ENCODE peak calls at places on chromosomes 13 and 19, in four cellular contexts. W is HepG2, R is K562, I is GM12878. C is an unnamed sample.

GRCh38 chr13:51844862-51845573 is at the start of gene TMEM272:
- DNase-seq in W (peak), R (peak), I (no peak), C (no peak)

GRCh38 chr19:32287811-32288227 is 57.6 kb upstream of the ZNF507 start:
- DNase-seq in W (peak), R (peak), I (no peak), C (peak)

GRCh38 chr13:42279080-42279479 is 7.1 kb downstream of the AKAP11 start:
- DNase-seq in W (no peak), R (no peak), I (no peak), C (no peak)

GRCh38 chr13:96199315-96199714 is 109.4 kb downstream of the HS6ST3 start:
- DNase-seq in W (no peak), R (no peak), I (no peak), C (no peak)

GRCh38 chr13:94617389-94618000 is 15.8 kb downstream of the GPR180 start:
- DNase-seq in W (peak), R (peak), I (no peak), C (no peak)

GRCh38 chr13:65784088-65784816 is 1445.9 kb downstream of the PCDH9 start:
- DNase-seq in W (no peak), R (no peak), I (no peak), C (no peak)

GRCh38 chr19:56272448-56272847 is at the start of gene EDDM13:
- DNase-seq in W (no peak), R (no peak), I (no peak), C (no peak)

GRCh38 chr13:48412881-48413351 is at the start of gene LPAR6:
- DNase-seq in W (peak), R (no peak), I (no peak), C (no peak)

GRCh38 chr13:98890920-98891319 is 86.9 kb downstream of the DOCK9 start:
- DNase-seq in W (no peak), R (no peak), I (no peak), C (no peak)

GRCh38 chr13:44196186-44196751 is 177.4 kb upstream of the SERP2 start:
- DNase-seq in W (no peak), R (no peak), I (no peak), C (no peak)

GRCh38 chr13:42832341-42833153 is 51.2 kb downstream of the FAM216B start:
- DNase-seq in W (peak), R (no peak), I (no peak), C (no peak)

GRCh38 chr19:13835791-13836723 is 40.8 kb downstream of the ZSWIM4 start:
- DNase-seq in W (no peak), R (no peak), I (no peak), C (no peak)
- TF ChIP-seq BRCA1 in W (no peak), R (no peak), I (no peak), C (no peak)

GRCh38 chr19:10419200-10419645 is 1.1 kb upstream of the PDE4A start:
- DNase-seq in W (no peak), R (peak), I (no peak), C (no peak)
- TF ChIP-seq BRCA1 in W (no peak), R (no peak), I (no peak), C (no peak)

GRCh38 chr13:93249918-93250306 is 23.3 kb downstream of the GPC6 start:
- DNase-seq in W (no peak), R (no peak), I (no peak), C (no peak)
- TF ChIP-seq BRCA1 in W (no peak), R (no peak), I (no peak), C (no peak)

DNA sequence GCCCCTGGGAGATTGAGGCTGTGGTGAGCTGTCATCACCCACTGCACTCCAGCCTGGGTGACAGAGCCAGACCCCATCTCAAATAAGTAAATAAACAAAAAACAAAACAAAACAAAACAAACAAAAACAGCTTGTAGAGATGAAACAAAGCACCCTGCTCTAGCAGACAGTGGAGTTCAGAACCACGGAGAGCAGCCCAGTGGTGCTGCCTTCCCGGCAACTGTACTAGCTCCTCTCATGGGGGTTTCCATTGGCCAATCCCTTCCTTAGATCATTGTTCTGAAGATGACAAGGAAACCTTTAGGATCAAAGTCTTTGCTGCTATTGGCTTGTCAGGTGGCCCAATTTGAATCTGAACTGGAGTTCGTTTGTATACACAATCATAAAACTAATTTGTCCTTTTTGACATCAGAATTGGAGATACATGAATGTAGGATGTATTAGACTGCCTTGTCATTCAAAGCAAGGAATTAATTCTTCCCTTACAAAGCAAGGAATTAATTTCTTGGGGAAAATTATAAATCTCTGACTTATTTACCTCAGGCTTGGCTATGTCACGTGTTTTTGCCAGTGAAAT is 19.7 kb upstream of the SYCN start:
- DNase-seq in W (no peak), R (peak), I (no peak), C (no peak)
- TF ChIP-seq BRCA1 in W (no peak), R (no peak), I (no peak), C (no peak)

DNA sequence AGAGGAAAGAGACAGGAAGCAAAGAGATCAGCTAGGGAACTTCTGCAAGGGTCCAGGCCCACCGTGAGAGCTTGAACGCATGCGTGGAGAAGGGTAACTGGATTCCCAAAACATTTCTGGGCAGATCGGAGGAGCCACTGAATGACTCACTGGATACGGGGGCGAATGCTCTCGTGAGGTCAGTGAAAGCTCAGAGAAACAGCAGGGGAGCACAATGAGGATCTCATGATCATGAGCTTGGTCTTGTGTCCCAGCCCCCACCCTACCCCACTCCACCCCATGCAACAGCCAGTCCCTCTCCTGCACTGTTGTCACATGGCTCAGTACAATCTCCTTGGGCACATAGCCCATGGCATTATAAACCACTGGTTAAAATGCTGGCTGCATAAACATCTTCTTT is 40.6 kb downstream of the DCLK1 start:
- DNase-seq in W (no peak), R (peak), I (no peak), C (no peak)
- TF ChIP-seq BRCA1 in W (no peak), R (no peak), I (no peak), C (no peak)

C was measured in H1.